ENCODE peak calls at places on chromosomes 5 and 9, in eight cellular contexts. P is anterior cingulate cortex; W is stimulated activated CD4-positive, alpha-beta T cell treated with anti-CD3 and anti-CD28 coated beads, Interleukin-15, amount 100 ng/mL, for 1 hour; D is heart right ventricle; L is A172; Q is CD8-positive, alpha-beta T cell; H is activated naive CD8-positive, alpha-beta T cell treated with anti-CD3 and anti-CD28 coated beads for 36 hours; Z is activated naive CD4-positive, alpha-beta T cell. V is an unnamed sample.

GRCh38 chr5:39164016-39164415 is 55.3 kb downstream of the FYB1 start:
- DNase-seq in P (no peak), W (no peak), D (no peak), L (no peak), Q (peak; percentile 58), H (peak; percentile 45), Z (no peak), V (no peak)

GRCh38 chr5:150376799-150377771 is 19.6 kb downstream of the TCOF1 start:
- DNase-seq in P (no peak), W (no peak), D (no peak), L (peak; percentile 30), Q (peak; percentile 11), H (no peak), Z (no peak), V (peak; percentile 26)

GRCh38 chr9:97502222-97502983 is 937 bp downstream of the TMOD1 start:
- DNase-seq in P (peak; percentile 36), W (no peak), D (peak; percentile 45), L (no peak), Q (no peak), H (peak; percentile 5), Z (no peak), V (no peak)

GRCh38 chr5:80251636-80252035 is 4.2 kb downstream of the SERINC5 start:
- DNase-seq in P (no peak), W (no peak), D (no peak), L (no peak), Q (no peak), H (no peak), Z (no peak), V (no peak)

GRCh38 chr5:135642934-135643333 is 64.1 kb upstream of the CXCL14 start:
- DNase-seq in P (no peak), W (no peak), D (no peak), L (no peak), Q (no peak), H (no peak), Z (no peak), V (no peak)

GRCh38 chr9:110257097-110257955 is 1.0 kb upstream of the TXN start:
- DNase-seq in P (no peak), W (no peak), D (peak; percentile 27), L (peak; percentile 50), Q (no peak), H (no peak), Z (no peak), V (no peak)

GRCh38 chr5:157479166-157479565 is 19.2 kb downstream of the NIPAL4 start:
- DNase-seq in P (no peak), W (no peak), D (no peak), L (no peak), Q (no peak), H (no peak), Z (no peak), V (no peak)

GRCh38 chr9:132369421-132369820 is 14.6 kb upstream of the SETX start:
- DNase-seq in P (no peak), W (no peak), D (no peak), L (no peak), Q (no peak), H (no peak), Z (no peak), V (no peak)

GRCh38 chr5:141790630-141791029 is 87.6 kb downstream of the PCDH1 start:
- DNase-seq in P (no peak), W (no peak), D (no peak), L (no peak), Q (no peak), H (no peak), Z (no peak), V (no peak)

GRCh38 chr9:101791533-101791932 is 53.1 kb upstream of the GRIN3A start:
- DNase-seq in P (no peak), W (no peak), D (no peak), L (no peak), Q (no peak), H (no peak), Z (no peak), V (no peak)

GRCh38 chr9:21682376-21682775 is 120.1 kb upstream of the MTAP start:
- DNase-seq in P (no peak), W (no peak), D (no peak), L (no peak), Q (no peak), H (no peak), Z (no peak), V (no peak)

GRCh38 chr5:116771466-116772151 is 197.0 kb upstream of the SEMA6A start:
- DNase-seq in P (no peak), W (no peak), D (no peak), L (no peak), Q (no peak), H (no peak), Z (no peak), V (no peak)

GRCh38 chr9:91562412-91562811 is 138.8 kb upstream of the NFIL3 start:
- DNase-seq in P (no peak), W (no peak), D (no peak), L (no peak), Q (no peak), H (no peak), Z (no peak), V (no peak)

GRCh38 chr5:11483630-11484029 is 420.6 kb downstream of the CTNND2 start:
- DNase-seq in P (no peak), W (no peak), D (no peak), L (peak; percentile 31), Q (no peak), H (no peak), Z (no peak), V (no peak)

GRCh38 chr5:97163360-97163764 is 19.7 kb downstream of the RIOK2 start:
- DNase-seq in P (no peak), W (no peak), D (no peak), L (no peak), Q (no peak), H (no peak), Z (no peak), V (no peak)

GRCh38 chr9:94900222-94901018 is 173.9 kb downstream of the AOPEP start:
- DNase-seq in P (no peak), W (no peak), D (peak; percentile 39), L (peak; percentile 77), Q (no peak), H (no peak), Z (no peak), V (peak; percentile 92)

GRCh38 chr9:128253140-128253990 is 22.4 kb downstream of the GOLGA2 start:
- DNase-seq in P (no peak), W (no peak), D (no peak), L (no peak), Q (no peak), H (no peak), Z (no peak), V (no peak)

GRCh38 chr5:43213951-43214350 is 21.9 kb downstream of the NIM1K start:
- DNase-seq in P (no peak), W (no peak), D (no peak), L (no peak), Q (no peak), H (no peak), Z (no peak), V (no peak)

GRCh38 chr9:111944467-111944866 is 47.9 kb downstream of the UGCG start:
- DNase-seq in P (no peak), W (no peak), D (no peak), L (no peak), Q (no peak), H (no peak), Z (no peak), V (no peak)

GRCh38 chr9:128027166-128027539 is 40.0 kb downstream of the NAIF1 start:
- DNase-seq in P (no peak), W (no peak), D (no peak), L (no peak), Q (peak; percentile 55), H (peak; percentile 51), Z (no peak), V (no peak)

GRCh38 chr5:160493806-160494317 is 72.2 kb downstream of the PTTG1 start:
- DNase-seq in P (no peak), W (no peak), D (no peak), L (no peak), Q (no peak), H (no peak), Z (no peak), V (no peak)

V was measured in AG04450.